ENCODE peak calls at places on chromosomes 16 and 17, in six cellular contexts. X is spleen, L is H1, F is tibial nerve, A is sigmoid colon, D is heart left ventricle. B is an unnamed sample.
A peak's percentile ranks its signal among the peaks of the same experiment; 100 is the strongest.

GRCh38 chr16:51919736-51920135 is 627.2 kb downstream of the TOX3 start:
- DNase-seq in X (no peak), L (no peak), F (no peak), A (no peak), D (no peak), B (no peak)

GRCh38 chr17:38739305-38739704 is 8.8 kb downstream of the PCGF2 start:
- DNase-seq in X (no peak), L (no peak), F (no peak), A (no peak), D (no peak), B (no peak)

GRCh38 chr17:6936370-6937028 is 59.4 kb upstream of the ALOX12 start:
- DNase-seq in X (no peak), L (no peak), F (peak; percentile 21), A (peak; percentile 74), D (peak; percentile 41), B (no peak)

GRCh38 chr17:32277284-32277683 is 11.7 kb downstream of the RHBDL3 start:
- DNase-seq in X (no peak), L (no peak), F (no peak), A (no peak), D (no peak), B (no peak)

GRCh38 chr17:45426561-45426960 is 6.1 kb downstream of the ARHGAP27 start:
- DNase-seq in X (peak; percentile 36), L (no peak), F (no peak), A (no peak), D (no peak), B (peak; percentile 11)

GRCh38 chr17:66737524-66737923 is 97.4 kb upstream of the CACNG5 start:
- DNase-seq in X (no peak), L (no peak), F (no peak), A (peak; percentile 69), D (peak; percentile 52), B (no peak)

GRCh38 chr16:15141586-15141985 is 47.5 kb upstream of the RRN3 start:
- DNase-seq in X (peak; percentile 70), L (peak; percentile 48), F (no peak), A (peak; percentile 64), D (no peak), B (no peak)

GRCh38 chr17:45016823-45017222 is 34.6 kb downstream of the DCAKD start:
- DNase-seq in X (no peak), L (no peak), F (no peak), A (no peak), D (no peak), B (peak; percentile 37)

GRCh38 chr16:25691519-25692091 is at the start of gene HS3ST4:
- DNase-seq in X (no peak), L (peak; percentile 79), F (no peak), A (no peak), D (no peak), B (no peak)

GRCh38 chr16:4933871-4934395 is 3.0 kb downstream of the PPL start:
- DNase-seq in X (no peak), L (no peak), F (no peak), A (no peak), D (no peak), B (no peak)

GRCh38 chr17:36937961-36938565 is 788 bp downstream of the LHX1 start:
- DNase-seq in X (no peak), L (peak; percentile 76), F (no peak), A (no peak), D (no peak), B (peak; percentile 76)

GRCh38 chr17:74952431-74953128 is 16.9 kb downstream of the OTOP3 start:
- DNase-seq in X (no peak), L (no peak), F (no peak), A (no peak), D (no peak), B (no peak)

GRCh38 chr16:21001262-21001661 is 100.7 kb downstream of the LYRM1 start:
- DNase-seq in X (no peak), L (peak; percentile 54), F (no peak), A (no peak), D (no peak), B (no peak)

GRCh38 chr17:80009391-80010282 is 26.0 kb downstream of the TBC1D16 start:
- DNase-seq in X (peak; percentile 67), L (no peak), F (no peak), A (no peak), D (no peak), B (peak; percentile 50)

GRCh38 chr16:53515259-53515658 is 12.2 kb upstream of the AKTIP start:
- DNase-seq in X (no peak), L (no peak), F (no peak), A (peak; percentile 24), D (no peak), B (no peak)

GRCh38 chr17:47973541-47973940 is 2.6 kb downstream of the CDK5RAP3 start:
- DNase-seq in X (no peak), L (no peak), F (no peak), A (no peak), D (no peak), B (no peak)

GRCh38 chr17:58658804-58659713 is 32.8 kb downstream of the TEX14 start:
- DNase-seq in X (peak; percentile 77), L (peak; percentile 86), F (peak; percentile 90), A (peak; percentile 91), D (peak; percentile 78), B (peak; percentile 63)

GRCh38 chr16:78704421-78704820 is 605.0 kb downstream of the WWOX start:
- DNase-seq in X (no peak), L (no peak), F (no peak), A (no peak), D (no peak), B (no peak)

GRCh38 chr17:1067282-1067956 is 70.5 kb downstream of the TIMM22 start:
- DNase-seq in X (no peak), L (no peak), F (no peak), A (no peak), D (peak; percentile 52), B (no peak)

GRCh38 chr16:70657956-70658355 is 11.6 kb downstream of the IL34 start:
- DNase-seq in X (no peak), L (no peak), F (no peak), A (peak; percentile 40), D (no peak), B (no peak)

GRCh38 chr16:23504076-23504452 is 6.2 kb downstream of the GGA2 start:
- DNase-seq in X (no peak), L (no peak), F (peak; percentile 52), A (no peak), D (no peak), B (no peak)

GRCh38 chr16:68490829-68491575 is 42.7 kb upstream of the SMPD3 start:
- DNase-seq in X (no peak), L (no peak), F (no peak), A (no peak), D (no peak), B (no peak)

GRCh38 chr17:65359016-65359415 is 202.4 kb downstream of the AXIN2 start:
- DNase-seq in X (no peak), L (no peak), F (no peak), A (no peak), D (no peak), B (no peak)

GRCh38 chr16:70735141-70735979 is 49.5 kb upstream of the MTSS2 start:
- DNase-seq in X (no peak), L (no peak), F (peak; percentile 30), A (peak; percentile 89), D (peak; percentile 64), B (no peak)

GRCh38 chr17:17681744-17682292 is 560 bp downstream of the RAI1 start:
- DNase-seq in X (peak; percentile 90), L (no peak), F (no peak), A (peak; percentile 80), D (peak; percentile 64), B (peak; percentile 68)

GRCh38 chr17:54901230-54901847 is 687 bp downstream of the TOM1L1 start:
- DNase-seq in X (no peak), L (no peak), F (no peak), A (no peak), D (no peak), B (no peak)

GRCh38 chr17:15475620-15476354 is 8.4 kb upstream of the CDRT4 start:
- DNase-seq in X (no peak), L (no peak), F (peak; percentile 25), A (peak; percentile 63), D (no peak), B (no peak)

DNA sequence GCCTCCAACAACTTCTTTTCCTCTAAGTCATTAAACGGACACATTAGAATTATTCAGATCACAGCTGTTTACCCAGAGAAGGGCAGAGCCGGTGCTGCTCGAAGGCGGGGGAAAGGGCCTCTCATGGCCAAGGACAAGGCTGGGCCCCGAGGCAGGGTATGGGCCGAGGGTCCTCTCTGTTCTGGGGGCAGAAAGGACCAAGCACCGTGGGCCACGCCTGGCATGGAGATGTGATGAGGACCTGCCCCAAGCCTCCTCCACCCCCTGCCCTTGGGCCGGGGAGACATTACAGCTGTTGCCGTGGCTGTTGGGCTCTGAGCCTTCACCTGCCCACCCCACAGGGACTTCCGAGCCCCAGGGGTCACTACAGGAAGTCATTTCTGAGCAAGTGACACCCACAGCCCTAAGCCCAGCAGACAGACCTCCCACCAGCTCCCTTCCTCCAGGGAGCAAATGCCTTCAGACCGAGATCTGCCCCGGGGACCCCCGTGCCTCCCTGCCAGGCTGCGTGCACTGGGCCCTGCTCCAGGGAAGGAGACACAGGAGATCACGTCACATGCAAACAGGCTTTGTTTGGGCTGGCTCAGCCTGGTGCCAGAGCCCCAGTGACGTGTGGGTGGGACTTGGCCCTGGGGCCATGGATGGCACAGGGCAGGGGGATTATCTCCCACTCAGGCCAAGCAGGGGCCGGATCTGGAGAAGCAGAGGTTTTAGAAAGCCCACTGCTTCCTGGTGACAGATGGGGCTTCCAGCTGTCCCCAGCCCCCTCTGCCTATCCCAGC is 652 bp upstream of the PVALEF start:
- DNase-seq in X (no peak), L (no peak), F (no peak), A (peak; percentile 58), D (no peak), B (no peak)
- H3K4me3 ChIP-seq in X (no peak overlapping the region), L (no peak overlapping the region), F (peak overlapping the region; percentile 61), A (peak overlapping the region; percentile 42), D (no peak overlapping the region), B (no peak overlapping the region)

GRCh38 chr16:31187808-31188189 is 7.9 kb downstream of the FUS start:
- DNase-seq in X (peak; percentile 4), L (no peak), F (no peak), A (no peak), D (no peak), B (no peak)

GRCh38 chr16:31184888-31185287 is 4.9 kb downstream of the FUS start:
- DNase-seq in X (peak; percentile 63), L (no peak), F (no peak), A (no peak), D (no peak), B (no peak)

GRCh38 chr16:31186930-31187807 is 7.2 kb downstream of the FUS start:
- DNase-seq in X (peak; percentile 7), L (no peak), F (no peak), A (no peak), D (no peak), B (no peak)

GRCh38 chr16:31185339-31185738 is 5.4 kb downstream of the FUS start:
- DNase-seq in X (no peak), L (no peak), F (no peak), A (no peak), D (no peak), B (no peak)

GRCh38 chr16:31186176-31186575 is 6.2 kb downstream of the FUS start:
- DNase-seq in X (peak; percentile 4), L (no peak), F (no peak), A (no peak), D (no peak), B (no peak)
- H3K36me3 ChIP-seq in X (peaks cover 89% of the 10 kb centered on the region), L (peaks cover 96% of the 10 kb centered on the region), F (peaks cover 48% of the 10 kb centered on the region), A (peaks cover 72% of the 10 kb centered on the region), D (peaks cover 96% of the 10 kb centered on the region), B (peaks cover 80% of the 10 kb centered on the region)

GRCh38 chr17:49995055-49995738 is at the start of gene DLX3:
- DNase-seq in X (no peak), L (peak; percentile 88), F (peak; percentile 20), A (peak; percentile 86), D (peak; percentile 70), B (no peak)
- TF ChIP-seq POLR2A in X (no peak), L (no peak), F (no peak), A (no peak), D (peak; percentile 38), B (no peak)

GRCh38 chr17:49762148-49762941 is 1.6 kb downstream of the FAM117A start:
- DNase-seq in X (no peak), L (no peak), F (no peak), A (no peak), D (no peak), B (no peak)
- H3K4me3 ChIP-seq in X (peak overlapping the region; percentile 96), L (peak overlapping the region; percentile 68), F (peak overlapping the region; percentile 95), A (peak overlapping the region; percentile 97), D (peak overlapping the region; percentile 70), B (no peak overlapping the region)

B was measured in right lobe of liver.